ENCODE peak calls at places on chromosomes 2 and 18, in eight cellular contexts. G, S, W, R, K, E, H and Y are unnamed samples.

GRCh38 chr2:228762565-228762964 is 508.5 kb downstream of the PID1 start:
- DNase-seq in G (no peak), R (no peak), H (no peak), S (no peak), K (no peak), E (no peak), W (no peak), Y (no peak)

GRCh38 chr2:101770672-101771071 is 73.2 kb downstream of the MAP4K4 start:
- DNase-seq in G (no peak), S (no peak), K (no peak), R (peak; percentile 74), H (no peak), W (no peak), E (no peak), Y (no peak)

GRCh38 chr18:43277164-43277600 is at the start of gene SYT4:
- DNase-seq in K (peak; percentile 55), E (peak; percentile 58), G (no peak), R (peak; percentile 5), W (no peak), H (peak; percentile 81), S (no peak), Y (no peak)

GRCh38 chr18:49561377-49562193 is at the start of gene LIPG:
- DNase-seq in H (peak; percentile 67), E (peak; percentile 47), W (no peak), S (no peak), R (no peak), K (peak; percentile 40), G (no peak), Y (no peak)

GRCh38 chr18:56377161-56377560 is 261.2 kb downstream of the TXNL1 start:
- DNase-seq in H (no peak), R (no peak), K (no peak), W (no peak), G (no peak), S (no peak), E (no peak), Y (no peak)

GRCh38 chr18:48827321-48828200 is 123.2 kb downstream of the SMAD7 start:
- DNase-seq in H (peak; percentile 59), S (no peak), W (no peak), R (peak; percentile 70), K (peak; percentile 11), G (no peak), E (no peak), Y (peak; percentile 12)

GRCh38 chr2:101036562-101036961 is 34.5 kb downstream of the RPL31 start:
- DNase-seq in H (no peak), E (no peak), R (peak; percentile 39), G (no peak), K (no peak), W (no peak), S (no peak), Y (no peak)

GRCh38 chr2:112019510-112019909 is 35.6 kb upstream of the TMEM87B start:
- DNase-seq in K (no peak), H (no peak), E (no peak), R (no peak), W (no peak), S (no peak), G (no peak), Y (no peak)

GRCh38 chr2:110727923-110728322 is 4.5 kb upstream of the ACOXL start:
- DNase-seq in H (no peak), W (no peak), K (no peak), G (no peak), S (no peak), R (no peak), E (no peak), Y (no peak)

GRCh38 chr2:112084689-112085381 is 29.8 kb downstream of the TMEM87B start:
- DNase-seq in R (no peak), H (no peak), W (no peak), K (no peak), S (no peak), E (no peak), G (no peak), Y (no peak)

GRCh38 chr18:31679133-31679731 is 5.1 kb downstream of the B4GALT6 start:
- DNase-seq in H (no peak), W (no peak), S (no peak), K (no peak), R (no peak), G (no peak), E (no peak), Y (no peak)

GRCh38 chr2:226031078-226031937 is 631.8 kb downstream of the NYAP2 start:
- DNase-seq in S (no peak), R (peak; percentile 41), K (peak; percentile 67), W (peak; percentile 30), H (peak; percentile 75), G (no peak), E (peak; percentile 43), Y (no peak)

GRCh38 chr2:152706477-152707020 is 10.7 kb downstream of the PRPF40A start:
- DNase-seq in R (no peak), K (no peak), E (no peak), W (no peak), S (no peak), G (no peak), H (no peak), Y (no peak)

GRCh38 chr2:196750291-196750923 is 49.1 kb downstream of the GTF3C3 start:
- DNase-seq in S (no peak), K (no peak), H (no peak), R (no peak), G (no peak), W (no peak), E (no peak), Y (no peak)

GRCh38 chr18:59718108-59719057 is 21.2 kb upstream of the CCBE1 start:
- DNase-seq in H (no peak), E (no peak), S (peak; percentile 92), G (no peak), R (peak; percentile 98), K (no peak), W (peak; percentile 86), Y (no peak)

GRCh38 chr2:75577280-75577679 is 16.5 kb upstream of the EVA1A start:
- DNase-seq in E (no peak), K (no peak), H (no peak), S (no peak), G (no peak), W (no peak), R (no peak), Y (no peak)

GRCh38 chr2:75580606-75581005 is 19.9 kb upstream of the EVA1A start:
- DNase-seq in K (no peak), G (no peak), S (no peak), W (no peak), H (no peak), R (no peak), E (no peak), Y (no peak)

GRCh38 chr2:75582840-75583239 is 22.1 kb upstream of the EVA1A start:
- DNase-seq in S (no peak), K (no peak), E (no peak), H (no peak), W (no peak), R (no peak), G (no peak), Y (no peak)

GRCh38 chr2:75580156-75580555 is 19.4 kb upstream of the EVA1A start:
- DNase-seq in W (no peak), R (no peak), G (no peak), E (no peak), H (no peak), S (no peak), K (no peak), Y (no peak)

GRCh38 chr2:75579186-75579585 is 18.4 kb upstream of the EVA1A start:
- DNase-seq in H (no peak), G (no peak), E (no peak), S (no peak), K (no peak), R (no peak), W (no peak), Y (no peak)
- TF ChIP-seq CTCF in H (no peak), G (no peak), E (no peak), S (no peak), K (no peak), R (no peak), W (no peak), Y (no peak)

GRCh38 chr18:80108739-80109675 is at the start of gene ADNP2:
- DNase-seq in H (peak; percentile 94), R (peak; percentile 98), S (peak; percentile 67), K (peak; percentile 94), G (peak; percentile 89), E (peak; percentile 54), W (peak; percentile 88), Y (peak; percentile 63)
- TF ChIP-seq CTCF in H (no peak), R (no peak), S (no peak), K (no peak), G (no peak), E (no peak), W (no peak), Y (no peak)

GRCh38 chr2:233449921-233450853 is 95.9 kb downstream of the DGKD start:
- DNase-seq in G (no peak), K (no peak), E (no peak), H (no peak), S (no peak), W (no peak), R (no peak), Y (no peak)

GRCh38 chr2:233448565-233448964 is 94.3 kb downstream of the DGKD start:
- DNase-seq in R (no peak), K (no peak), E (no peak), S (no peak), W (no peak), G (no peak), H (no peak), Y (no peak)

GRCh38 chr2:233448220-233448559 is 93.9 kb downstream of the DGKD start:
- DNase-seq in K (no peak), R (no peak), W (no peak), G (no peak), E (no peak), H (peak; percentile 42), S (no peak), Y (no peak)

GRCh38 chr2:233447506-233448219 is 93.4 kb downstream of the DGKD start:
- DNase-seq in H (no peak), K (no peak), S (no peak), R (no peak), E (no peak), W (no peak), G (no peak), Y (no peak)

DNA sequence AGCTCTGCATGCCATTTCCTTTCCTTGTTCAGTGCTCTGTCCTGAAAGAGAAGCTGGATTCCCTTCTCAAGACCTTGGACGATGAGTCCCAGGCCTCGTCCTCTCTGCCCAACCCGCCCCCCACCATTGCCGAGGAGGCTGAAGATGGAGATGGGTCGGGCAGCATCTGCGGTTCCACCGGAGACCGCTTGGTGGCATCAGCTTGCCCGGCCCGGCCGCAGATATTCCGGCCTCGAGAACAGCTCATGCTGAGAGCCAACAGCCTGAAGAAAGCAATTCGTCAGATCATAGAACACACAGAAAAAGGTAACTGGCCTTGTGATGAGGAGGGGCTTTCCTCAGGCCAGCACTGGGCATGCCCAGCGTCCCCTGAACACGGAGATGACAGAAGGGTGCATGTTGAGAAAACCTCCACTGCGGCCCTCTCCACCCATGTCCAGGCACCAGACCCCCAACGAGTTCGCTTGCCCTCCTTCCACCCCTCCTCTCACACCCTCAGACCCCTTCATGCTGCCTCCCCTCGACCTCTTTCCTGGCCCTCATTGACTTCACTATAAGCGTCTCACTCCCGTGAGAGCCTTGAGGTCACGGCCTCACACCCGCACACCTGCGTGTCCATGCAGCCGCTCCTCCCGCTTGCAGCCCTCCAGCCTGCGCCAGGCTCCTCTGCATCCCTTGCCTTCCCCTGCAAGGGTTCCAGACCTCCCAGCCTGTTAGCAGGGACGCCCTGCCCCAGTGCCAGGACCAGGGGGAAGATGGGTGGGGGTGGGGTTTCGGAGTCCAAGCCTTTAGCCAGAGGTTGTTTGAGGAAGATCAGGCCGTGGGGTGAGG is 95.0 kb downstream of the DGKD start:
- DNase-seq in R (peak; percentile 60), G (no peak), K (no peak), H (peak; percentile 81), W (no peak), E (peak; percentile 24), S (no peak), Y (no peak)
- TF ChIP-seq CTCF in R (peak; percentile 86), G (peak; percentile 66), K (peak; percentile 63), H (peak; percentile 55), W (peak; percentile 79), E (peak; percentile 70), S (peak; percentile 84), Y (no peak)

GRCh38 chr2:37287966-37288365 is 36.7 kb downstream of the PRKD3 start:
- DNase-seq in W (no peak), K (no peak), S (no peak), E (no peak), G (no peak), H (no peak), R (no peak), Y (no peak)
- TF ChIP-seq CTCF in W (no peak), K (no peak), S (no peak), E (no peak), G (no peak), H (no peak), R (peak; percentile 29), Y (no peak)